ENCODE peak calls at places on chromosome 17, in four cellular contexts. H is upper lobe of right lung, J is IMR-90, E is tibial nerve. T is an unnamed sample.

GRCh38 chr17:19376799-19377198 is 1.5 kb upstream of the MAPK7 start:
- DNase-seq in H (no peak), J (no peak), E (no peak), T (no peak)

GRCh38 chr17:63189082-63189481 is 223.0 kb downstream of the TANC2 start:
- DNase-seq in H (no peak), J (peak; percentile 78), E (no peak), T (peak; percentile 5)

GRCh38 chr17:18280766-18281165 is 20.3 kb downstream of the MIEF2 start:
- DNase-seq in H (no peak), J (peak; percentile 27), E (no peak), T (no peak)

GRCh38 chr17:78723957-78724356 is 58.1 kb downstream of the CYTH1 start:
- DNase-seq in H (no peak), J (no peak), E (no peak), T (no peak)

GRCh38 chr17:50691550-50692447 is 15.9 kb downstream of the ANKRD40 start:
- DNase-seq in H (peak; percentile 27), J (no peak), E (no peak), T (no peak)

GRCh38 chr17:4520881-4521600 is 22.4 kb downstream of the SPNS2 start:
- DNase-seq in H (peak; percentile 87), J (peak; percentile 54), E (no peak), T (no peak)

GRCh38 chr17:73952136-73952497 is 251.4 kb upstream of the RPL38 start:
- DNase-seq in H (no peak), J (no peak), E (no peak), T (no peak)

GRCh38 chr17:45376171-45376564 is 56.5 kb downstream of the ARHGAP27 start:
- DNase-seq in H (no peak), J (no peak), E (no peak), T (no peak)

GRCh38 chr17:8913091-8913490 is 45.6 kb upstream of the PIK3R6 start:
- DNase-seq in H (no peak), J (no peak), E (no peak), T (no peak)

GRCh38 chr17:40884708-40885512 is at the start of gene KRT20:
- DNase-seq in H (no peak), J (no peak), E (no peak), T (no peak)

GRCh38 chr17:21031756-21032396 is 10.9 kb downstream of the USP22 start:
- DNase-seq in H (no peak), J (no peak), E (no peak), T (no peak)

GRCh38 chr17:19013806-19014627 is 9.5 kb upstream of the FAM83G start:
- DNase-seq in H (no peak), J (no peak), E (no peak), T (no peak)

GRCh38 chr17:66952031-66952524 is 12.4 kb upstream of the CACNG4 start:
- DNase-seq in H (peak; percentile 77), J (peak; percentile 97), E (no peak), T (peak; percentile 67)

GRCh38 chr17:74659898-74660297 is 36.4 kb upstream of the CD300E start:
- DNase-seq in H (no peak), J (no peak), E (no peak), T (no peak)

GRCh38 chr17:47840742-47841487 is at the start of gene SCRN2:
- DNase-seq in H (peak; percentile 95), J (peak; percentile 68), E (peak; percentile 82), T (peak; percentile 52)

GRCh38 chr17:47843391-47843730 is 2.3 kb upstream of the SCRN2 start:
- DNase-seq in H (no peak), J (no peak), E (no peak), T (no peak)

GRCh38 chr17:47839899-47840741 is 953 bp downstream of the SCRN2 start:
- DNase-seq in H (no peak), J (no peak), E (no peak), T (no peak)

GRCh38 chr17:47844230-47844629 is 3.2 kb upstream of the SCRN2 start:
- DNase-seq in H (no peak), J (peak; percentile 58), E (no peak), T (no peak)

DNA sequence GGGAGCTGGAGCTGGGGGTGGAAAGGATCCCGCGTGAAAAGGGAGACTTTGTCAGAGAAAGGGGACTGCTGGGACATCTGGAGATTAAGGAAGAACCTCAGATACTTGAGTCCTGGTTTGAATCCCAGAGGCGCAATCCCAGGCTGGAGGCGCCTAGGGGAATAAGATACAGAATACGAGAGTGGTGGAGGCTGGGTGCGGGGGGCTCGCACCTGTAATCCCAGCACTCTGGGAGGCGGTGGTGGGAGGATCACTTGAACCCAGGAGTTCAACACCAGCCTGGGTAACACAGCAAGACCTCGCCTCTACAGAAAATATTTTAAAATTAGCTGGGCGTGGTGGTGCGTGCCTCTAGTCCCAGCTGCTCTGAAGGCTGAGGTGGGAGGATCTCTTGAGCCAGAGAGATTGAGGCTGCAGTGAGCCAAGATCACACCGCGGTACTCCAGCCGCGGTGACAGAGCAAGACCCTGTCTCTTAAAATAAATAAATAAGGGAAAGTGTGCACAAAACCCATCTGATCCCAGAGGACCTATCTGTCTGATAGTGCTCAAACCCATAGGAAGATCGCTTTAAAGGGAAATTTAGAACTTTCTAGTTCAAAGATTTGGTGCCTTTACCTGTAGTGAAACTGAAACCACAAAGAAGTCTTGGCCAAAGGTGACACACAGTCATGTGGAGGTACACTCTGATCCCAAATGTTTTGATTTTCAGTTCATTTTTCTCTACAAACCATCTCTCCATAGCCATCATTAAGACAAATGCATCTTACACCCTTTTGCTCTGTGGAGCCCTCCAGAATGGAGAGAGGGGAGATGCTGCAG is 625 bp upstream of the SCRN2 start:
- DNase-seq in H (no peak), J (no peak), E (no peak), T (no peak)
- TF ChIP-seq CTCF in H (peak; percentile 4), J (no peak), E (peak; percentile 5), T (no peak)

DNA sequence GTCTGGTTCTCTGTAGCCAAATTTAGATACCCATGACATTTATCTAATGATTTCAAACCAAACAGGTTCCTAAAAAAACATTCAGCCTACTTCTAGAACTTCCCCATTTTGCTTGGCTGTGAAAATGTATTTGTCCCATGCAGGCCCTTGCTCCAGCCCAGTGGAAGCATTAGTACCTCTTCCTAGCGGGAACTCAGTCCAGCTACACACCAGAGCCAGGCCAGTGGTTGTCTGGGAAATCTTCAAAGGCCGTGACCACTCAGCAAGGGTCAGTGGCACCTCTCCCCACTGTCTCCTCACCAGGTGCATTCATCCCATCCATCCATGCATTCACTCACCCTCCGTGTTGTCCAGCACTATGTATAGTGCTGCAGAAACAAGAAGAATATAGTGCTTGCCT is 26.1 kb upstream of the NAGLU start:
- DNase-seq in H (no peak), J (no peak), E (no peak), T (no peak)
- H3K36me3 ChIP-seq in H (peaks cover 76% of the 10 kb centered on the region), J (peaks cover 24% of the 10 kb centered on the region), E (no peaks in the 10 kb centered on the region), T (peaks cover 3% of the 10 kb centered on the region)

GRCh38 chr17:28327709-28328108 is 7.6 kb downstream of the IFT20 start:
- DNase-seq in H (no peak), J (peak; percentile 37), E (no peak), T (no peak)
- H3K4me1 ChIP-seq in H (peaks cover 21% of the 10 kb centered on the region), J (peaks cover 6% of the 10 kb centered on the region), E (peaks cover 2% of the 10 kb centered on the region), T (no peaks in the 10 kb centered on the region)

DNA sequence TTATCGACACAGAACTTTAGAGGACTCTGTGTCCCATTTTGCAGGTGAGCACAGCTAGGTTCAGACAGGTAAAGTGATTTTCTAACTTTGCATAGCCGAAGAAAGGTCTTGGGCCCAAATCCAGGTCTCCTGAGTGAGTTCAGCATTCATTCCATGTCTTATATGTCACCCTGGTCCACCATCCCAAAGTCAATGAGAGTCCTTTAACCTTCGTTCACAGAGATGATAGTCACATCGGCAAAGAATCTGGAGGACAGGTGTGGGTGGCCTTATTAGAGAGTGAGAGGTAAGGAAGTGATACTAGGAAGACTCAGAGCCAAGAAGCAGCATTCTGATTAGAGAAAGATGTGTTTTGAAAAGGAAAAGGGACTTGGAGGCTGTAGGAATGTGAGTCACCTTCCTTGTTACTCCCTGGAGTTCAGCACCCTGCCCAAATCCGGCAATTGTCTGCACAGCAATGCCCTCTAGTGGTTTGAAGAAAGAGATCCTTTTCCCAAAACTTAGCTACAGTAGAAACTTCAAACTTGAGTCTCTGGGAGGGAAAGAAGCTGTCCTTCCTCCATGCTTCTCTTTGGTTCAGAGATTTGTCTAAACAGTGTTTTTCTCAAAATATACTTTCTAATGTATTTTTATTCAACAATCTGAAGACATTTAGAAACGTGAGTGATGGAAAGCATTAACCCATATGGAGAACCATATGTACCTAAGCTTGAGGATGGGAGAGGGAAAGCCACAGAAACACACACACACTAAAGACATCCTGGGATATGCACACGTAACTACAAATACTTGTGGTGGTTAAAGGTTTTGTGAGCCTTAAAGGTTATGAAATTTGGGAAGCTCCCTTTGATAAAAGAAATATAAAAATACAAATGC is 96.4 kb upstream of the SHISA6 start:
- DNase-seq in H (no peak), J (no peak), E (no peak), T (peak; percentile 10)
- TF ChIP-seq CTCF in H (peak; percentile 59), J (no peak), E (peak; percentile 30), T (peak; percentile 73)

DNA sequence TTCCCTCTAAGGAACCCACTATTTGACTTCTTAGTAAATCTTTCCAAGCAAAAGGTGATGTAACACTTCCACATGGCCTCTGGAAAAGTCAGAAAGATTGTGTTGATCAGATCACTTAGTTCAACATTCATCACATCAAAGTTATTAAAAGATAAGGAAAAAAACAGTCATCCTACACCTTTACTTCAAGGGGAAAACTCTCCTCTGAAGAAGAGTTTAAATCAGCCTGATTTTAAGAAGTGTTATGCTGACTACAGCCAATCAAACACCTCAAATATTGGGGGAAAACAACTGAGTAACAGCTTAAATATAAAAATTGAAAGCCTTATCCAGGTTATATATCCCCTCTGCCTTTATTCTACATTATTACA is 19.6 kb upstream of the COPRS start:
- DNase-seq in H (no peak), J (no peak), E (no peak), T (no peak)
- H3K36me3 ChIP-seq in H (peaks cover 97% of the 10 kb centered on the region), J (peaks cover 57% of the 10 kb centered on the region), E (peaks cover 5% of the 10 kb centered on the region), T (peaks cover 21% of the 10 kb centered on the region)